ENCODE peak calls at places on chromosomes 3 and 15, in eight cellular contexts. T is GM23338; Q is CD4-positive, alpha-beta memory T cell; H is heart left ventricle; S is fibroblast of lung; U is transverse colon; C is psoas muscle; L is CD8-positive, alpha-beta T cell. I is an unnamed sample.

GRCh38 chr3:157335677-157336076 is 101.0 kb upstream of the PTX3 start:
- DNase-seq in T (peak; percentile 63), Q (no peak), H (no peak), S (peak; percentile 73), U (no peak), C (no peak), L (no peak), I (no peak)

GRCh38 chr15:65881766-65882434 is 12.6 kb downstream of the RAB11A start:
- DNase-seq in T (no peak), Q (no peak), H (no peak), S (no peak), U (no peak), C (no peak), L (no peak), I (no peak)

GRCh38 chr15:56783857-56784661 is 50.8 kb upstream of the ZNF280D start:
- DNase-seq in T (no peak), Q (no peak), H (no peak), S (no peak), U (no peak), C (no peak), L (no peak), I (no peak)

GRCh38 chr15:74227968-74228722 is 8.0 kb upstream of the CCDC33 start:
- DNase-seq in T (no peak), Q (no peak), H (no peak), S (peak; percentile 51), U (peak; percentile 71), C (no peak), L (no peak), I (peak; percentile 35)

GRCh38 chr3:131458653-131459052 is 44.1 kb downstream of the MRPL3 start:
- DNase-seq in T (no peak), Q (no peak), H (no peak), S (no peak), U (no peak), C (no peak), L (no peak), I (no peak)

GRCh38 chr3:142009029-142009428 is 132.6 kb downstream of the ATP1B3 start:
- DNase-seq in T (no peak), Q (no peak), H (no peak), S (no peak), U (no peak), C (no peak), L (no peak), I (no peak)

GRCh38 chr3:191987951-191988350 is 527.0 kb downstream of the PYDC2 start:
- DNase-seq in T (no peak), Q (no peak), H (no peak), S (no peak), U (no peak), C (no peak), L (no peak), I (no peak)

GRCh38 chr3:140143670-140144069 is 208.7 kb downstream of the CLSTN2 start:
- DNase-seq in T (no peak), Q (no peak), H (no peak), S (no peak), U (no peak), C (no peak), L (no peak), I (no peak)

GRCh38 chr3:131762981-131763380 is 260.2 kb upstream of the MRPL3 start:
- DNase-seq in T (no peak), Q (no peak), H (no peak), S (no peak), U (no peak), C (no peak), L (no peak), I (no peak)

GRCh38 chr15:50906954-50907865 is 1.3 kb upstream of the AP4E1 start:
- DNase-seq in T (no peak), Q (peak; percentile 89), H (no peak), S (no peak), U (peak; percentile 57), C (no peak), L (peak; percentile 67), I (no peak)

GRCh38 chr3:143445118-143445517 is 325.5 kb downstream of the CHST2 start:
- DNase-seq in T (no peak), Q (no peak), H (no peak), S (no peak), U (no peak), C (no peak), L (no peak), I (no peak)

GRCh38 chr3:155763870-155764463 is 19.1 kb upstream of the PLCH1 start:
- DNase-seq in T (no peak), Q (no peak), H (no peak), S (no peak), U (no peak), C (no peak), L (no peak), I (no peak)

GRCh38 chr15:40471105-40471777 is 457 bp downstream of the CHST14 start:
- DNase-seq in T (peak; percentile 53), Q (no peak), H (no peak), S (peak; percentile 10), U (peak; percentile 36), C (peak; percentile 42), L (no peak), I (peak; percentile 21)

GRCh38 chr3:46280105-46280797 is 38.0 kb downstream of the CCR3 start:
- DNase-seq in T (no peak), Q (peak; percentile 64), H (no peak), S (peak; percentile 44), U (no peak), C (no peak), L (peak; percentile 51), I (no peak)

GRCh38 chr3:58296269-58296668 is 9.8 kb upstream of the RPP14 start:
- DNase-seq in T (no peak), Q (no peak), H (no peak), S (no peak), U (no peak), C (no peak), L (no peak), I (no peak)

GRCh38 chr15:67578020-67578600 is 35.6 kb downstream of the MAP2K5 start:
- DNase-seq in T (no peak), Q (no peak), H (no peak), S (no peak), U (no peak), C (no peak), L (no peak), I (no peak)

GRCh38 chr3:178618197-178618596 is 82.0 kb downstream of the KCNMB2 start:
- DNase-seq in T (no peak), Q (no peak), H (no peak), S (peak; percentile 61), U (no peak), C (no peak), L (no peak), I (no peak)

GRCh38 chr15:38842991-38843610 is 278.5 kb upstream of the RASGRP1 start:
- DNase-seq in T (no peak), Q (no peak), H (no peak), S (peak; percentile 27), U (no peak), C (no peak), L (no peak), I (no peak)

GRCh38 chr3:5195605-5196004 is 8.1 kb downstream of the EDEM1 start:
- DNase-seq in T (no peak), Q (no peak), H (peak; percentile 41), S (no peak), U (no peak), C (no peak), L (no peak), I (no peak)

GRCh38 chr3:179961081-179962078 is 75.4 kb downstream of the PEX5L start:
- DNase-seq in T (no peak), Q (no peak), H (no peak), S (no peak), U (no peak), C (no peak), L (no peak), I (no peak)

GRCh38 chr15:31278056-31278445 is 48.6 kb upstream of the KLF13 start:
- DNase-seq in T (no peak), Q (no peak), H (no peak), S (no peak), U (no peak), C (no peak), L (no peak), I (no peak)

GRCh38 chr15:29857196-29857595 is 34.9 kb upstream of the TJP1 start:
- DNase-seq in T (no peak), Q (no peak), H (no peak), S (peak; percentile 17), U (no peak), C (no peak), L (no peak), I (no peak)

GRCh38 chr3:24682141-24682547 is 187.5 kb upstream of the THRB start:
- DNase-seq in T (no peak), Q (no peak), H (no peak), S (peak; percentile 35), U (no peak), C (no peak), L (no peak), I (no peak)

GRCh38 chr3:165744025-165744424 is 93.2 kb downstream of the BCHE start:
- DNase-seq in T (no peak), Q (no peak), H (no peak), S (no peak), U (no peak), C (no peak), L (no peak), I (no peak)

GRCh38 chr3:108387065-108387464 is 90.7 kb downstream of the HHLA2 start:
- DNase-seq in T (no peak), Q (no peak), H (no peak), S (no peak), U (no peak), C (no peak), L (no peak), I (no peak)

GRCh38 chr3:172536993-172537419 is 13.8 kb upstream of the TNFSF10 start:
- DNase-seq in T (no peak), Q (no peak), H (no peak), S (no peak), U (no peak), C (no peak), L (no peak), I (no peak)

GRCh38 chr3:51224843-51225242 is 160.2 kb upstream of the MANF start:
- DNase-seq in T (no peak), Q (no peak), H (no peak), S (no peak), U (no peak), C (no peak), L (no peak), I (no peak)

GRCh38 chr3:183933160-183933559 is 48.5 kb upstream of the PARL start:
- DNase-seq in T (no peak), Q (no peak), H (no peak), S (no peak), U (no peak), C (no peak), L (no peak), I (no peak)
- H3K36me3 ChIP-seq in T (peaks cover 14% of the 10 kb centered on the region), Q (peaks cover 6% of the 10 kb centered on the region), H (no peaks in the 10 kb centered on the region), S (peaks cover 4% of the 10 kb centered on the region), U (peaks cover 14% of the 10 kb centered on the region), C (peaks cover 8% of the 10 kb centered on the region), L (no peaks in the 10 kb centered on the region), I (peaks cover 21% of the 10 kb centered on the region)

GRCh38 chr3:184568918-184569829 is 7.6 kb downstream of the EPHB3 start:
- DNase-seq in T (peak; percentile 85), Q (no peak), H (peak; percentile 86), S (peak; percentile 98), U (peak; percentile 72), C (peak; percentile 77), L (peak; percentile 24), I (peak; percentile 90)
- H3K4me3 ChIP-seq in T (peak overlapping the region; percentile 83), Q (no peak overlapping the region), H (peak overlapping the region; percentile 48), S (peak overlapping the region; percentile 58), U (peak overlapping the region; percentile 40), C (peak overlapping the region; percentile 66), L (peak overlapping the region; percentile 37), I (peak overlapping the region; percentile 60)

GRCh38 chr3:36867810-36868209 is 77.0 kb downstream of the TRANK1 start:
- DNase-seq in T (peak; percentile 24), Q (no peak), H (no peak), S (no peak), U (no peak), C (no peak), L (no peak), I (no peak)
- H3K36me3 ChIP-seq in T (no peaks in the 10 kb centered on the region), Q (peaks cover 30% of the 10 kb centered on the region), H (no peaks in the 10 kb centered on the region), S (no peaks in the 10 kb centered on the region), U (no peaks in the 10 kb centered on the region), C (no peaks in the 10 kb centered on the region), L (peaks cover 5% of the 10 kb centered on the region), I (peaks cover 39% of the 10 kb centered on the region)

GRCh38 chr3:71905426-71905825 is 120.5 kb upstream of the PROK2 start:
- DNase-seq in T (no peak), Q (no peak), H (no peak), S (no peak), U (peak; percentile 15), C (no peak), L (no peak), I (no peak)
- H3K4me3 ChIP-seq in T (no peak overlapping the region), Q (no peak overlapping the region), H (no peak overlapping the region), S (no peak overlapping the region), U (no peak overlapping the region), C (no peak overlapping the region), L (no peak overlapping the region), I (no peak overlapping the region)

I was measured in heart right ventricle.